ENCODE peak calls at places on chromosomes 7 and 10, in nine cellular contexts. One of them, this sample, is unnamed.

GRCh38 chr10:123783296-123783695 is 108.3 kb downstream of the CPXM2 start:
- DNase-seq in thoracic aorta: no peak
- DNase-seq in neural progenitor cell: no peak
- DNase-seq in cardiac muscle cell: no peak
- DNase-seq in OCI-LY7: no peak
- DNase-seq in ovary: no peak
- DNase-seq in SK-N-SH: no peak
- DNase-seq in colonic mucosa: peak; percentile 4
- DNase-seq in psoas muscle: no peak
- DNase-seq in this sample: no peak

GRCh38 chr7:26580666-26581065 is 283.7 kb downstream of the SKAP2 start:
- DNase-seq in thoracic aorta: no peak
- DNase-seq in neural progenitor cell: no peak
- DNase-seq in cardiac muscle cell: no peak
- DNase-seq in OCI-LY7: no peak
- DNase-seq in ovary: no peak
- DNase-seq in SK-N-SH: no peak
- DNase-seq in colonic mucosa: no peak
- DNase-seq in psoas muscle: no peak
- DNase-seq in this sample: no peak

GRCh38 chr7:50207251-50207564 is 97.3 kb upstream of the IKZF1 start:
- DNase-seq in thoracic aorta: no peak
- DNase-seq in neural progenitor cell: no peak
- DNase-seq in cardiac muscle cell: no peak
- DNase-seq in OCI-LY7: no peak
- DNase-seq in ovary: no peak
- DNase-seq in SK-N-SH: no peak
- DNase-seq in colonic mucosa: no peak
- DNase-seq in psoas muscle: no peak
- DNase-seq in this sample: no peak

GRCh38 chr7:35465791-35466336 is 212.0 kb upstream of the TBX20 start:
- DNase-seq in thoracic aorta: no peak
- DNase-seq in neural progenitor cell: no peak
- DNase-seq in cardiac muscle cell: no peak
- DNase-seq in OCI-LY7: no peak
- DNase-seq in ovary: no peak
- DNase-seq in SK-N-SH: peak; percentile 86
- DNase-seq in colonic mucosa: no peak
- DNase-seq in psoas muscle: no peak
- DNase-seq in this sample: peak; percentile 47

GRCh38 chr7:473211-473734 is 46.4 kb downstream of the PDGFA start:
- DNase-seq in thoracic aorta: no peak
- DNase-seq in neural progenitor cell: no peak
- DNase-seq in cardiac muscle cell: no peak
- DNase-seq in OCI-LY7: no peak
- DNase-seq in ovary: peak; percentile 31
- DNase-seq in SK-N-SH: no peak
- DNase-seq in colonic mucosa: no peak
- DNase-seq in psoas muscle: no peak
- DNase-seq in this sample: no peak

GRCh38 chr10:114174462-114175190 is 623 bp upstream of the CCDC186 start:
- DNase-seq in thoracic aorta: peak; percentile 22
- DNase-seq in neural progenitor cell: peak; percentile 43
- DNase-seq in cardiac muscle cell: peak; percentile 60
- DNase-seq in OCI-LY7: no peak
- DNase-seq in ovary: peak; percentile 62
- DNase-seq in SK-N-SH: no peak
- DNase-seq in colonic mucosa: no peak
- DNase-seq in psoas muscle: peak; percentile 55
- DNase-seq in this sample: no peak

GRCh38 chr7:13279854-13280435 is 592.5 kb downstream of the ARL4A start:
- DNase-seq in thoracic aorta: no peak
- DNase-seq in neural progenitor cell: peak; percentile 40
- DNase-seq in cardiac muscle cell: peak; percentile 45
- DNase-seq in OCI-LY7: peak; percentile 56
- DNase-seq in ovary: no peak
- DNase-seq in SK-N-SH: peak; percentile 23
- DNase-seq in colonic mucosa: no peak
- DNase-seq in psoas muscle: no peak
- DNase-seq in this sample: no peak

GRCh38 chr10:43942096-43942885 is 293.6 kb upstream of the ZNF32 start:
- DNase-seq in thoracic aorta: no peak
- DNase-seq in neural progenitor cell: no peak
- DNase-seq in cardiac muscle cell: peak; percentile 17
- DNase-seq in OCI-LY7: no peak
- DNase-seq in ovary: no peak
- DNase-seq in SK-N-SH: peak; percentile 41
- DNase-seq in colonic mucosa: no peak
- DNase-seq in psoas muscle: no peak
- DNase-seq in this sample: no peak

GRCh38 chr7:30674876-30675275 is 7.4 kb downstream of the CRHR2 start:
- DNase-seq in thoracic aorta: no peak
- DNase-seq in neural progenitor cell: no peak
- DNase-seq in cardiac muscle cell: no peak
- DNase-seq in OCI-LY7: no peak
- DNase-seq in ovary: no peak
- DNase-seq in SK-N-SH: no peak
- DNase-seq in colonic mucosa: no peak
- DNase-seq in psoas muscle: no peak
- DNase-seq in this sample: no peak

GRCh38 chr7:151315038-151315655 is 26.5 kb upstream of the NUB1 start:
- DNase-seq in thoracic aorta: peak; percentile 46
- DNase-seq in neural progenitor cell: peak; percentile 79
- DNase-seq in cardiac muscle cell: peak; percentile 76
- DNase-seq in OCI-LY7: peak; percentile 82
- DNase-seq in ovary: peak; percentile 68
- DNase-seq in SK-N-SH: peak; percentile 90
- DNase-seq in colonic mucosa: peak; percentile 84
- DNase-seq in psoas muscle: peak; percentile 40
- DNase-seq in this sample: peak; percentile 60

GRCh38 chr10:43200538-43201390 is 62.5 kb downstream of the CSGALNACT2 start:
- DNase-seq in thoracic aorta: no peak
- DNase-seq in neural progenitor cell: no peak
- DNase-seq in cardiac muscle cell: no peak
- DNase-seq in OCI-LY7: no peak
- DNase-seq in ovary: peak; percentile 10
- DNase-seq in SK-N-SH: peak; percentile 6
- DNase-seq in colonic mucosa: peak; percentile 14
- DNase-seq in psoas muscle: no peak
- DNase-seq in this sample: no peak

GRCh38 chr7:55127135-55127551 is 108.3 kb downstream of the EGFR start:
- DNase-seq in thoracic aorta: no peak
- DNase-seq in neural progenitor cell: no peak
- DNase-seq in cardiac muscle cell: peak; percentile 61
- DNase-seq in OCI-LY7: no peak
- DNase-seq in ovary: no peak
- DNase-seq in SK-N-SH: no peak
- DNase-seq in colonic mucosa: no peak
- DNase-seq in psoas muscle: no peak
- DNase-seq in this sample: no peak

GRCh38 chr10:73601486-73601921 is 10.4 kb upstream of the USP54 start:
- DNase-seq in thoracic aorta: no peak
- DNase-seq in neural progenitor cell: no peak
- DNase-seq in cardiac muscle cell: no peak
- DNase-seq in OCI-LY7: no peak
- DNase-seq in ovary: no peak
- DNase-seq in SK-N-SH: no peak
- DNase-seq in colonic mucosa: peak; percentile 88
- DNase-seq in psoas muscle: no peak
- DNase-seq in this sample: no peak

GRCh38 chr10:63518690-63519288 is 2.4 kb upstream of the REEP3 start:
- DNase-seq in thoracic aorta: no peak
- DNase-seq in neural progenitor cell: no peak
- DNase-seq in cardiac muscle cell: no peak
- DNase-seq in OCI-LY7: no peak
- DNase-seq in ovary: no peak
- DNase-seq in SK-N-SH: no peak
- DNase-seq in colonic mucosa: no peak
- DNase-seq in psoas muscle: no peak
- DNase-seq in this sample: no peak

GRCh38 chr10:63523015-63523414 is 1.8 kb downstream of the REEP3 start:
- DNase-seq in thoracic aorta: no peak
- DNase-seq in neural progenitor cell: no peak
- DNase-seq in cardiac muscle cell: no peak
- DNase-seq in OCI-LY7: no peak
- DNase-seq in ovary: no peak
- DNase-seq in SK-N-SH: no peak
- DNase-seq in colonic mucosa: no peak
- DNase-seq in psoas muscle: no peak
- DNase-seq in this sample: no peak

GRCh38 chr10:63520463-63521388 is 475 bp upstream of the REEP3 start:
- DNase-seq in thoracic aorta: no peak
- DNase-seq in neural progenitor cell: peak; percentile 90
- DNase-seq in cardiac muscle cell: peak; percentile 70
- DNase-seq in OCI-LY7: peak; percentile 76
- DNase-seq in ovary: no peak
- DNase-seq in SK-N-SH: peak; percentile 91
- DNase-seq in colonic mucosa: peak; percentile 64
- DNase-seq in psoas muscle: peak; percentile 80
- DNase-seq in this sample: peak; percentile 62

GRCh38 chr10:63522129-63522687 is 1.0 kb downstream of the REEP3 start:
- DNase-seq in thoracic aorta: no peak
- DNase-seq in neural progenitor cell: no peak
- DNase-seq in cardiac muscle cell: peak; percentile 8
- DNase-seq in OCI-LY7: peak; percentile 44
- DNase-seq in ovary: no peak
- DNase-seq in SK-N-SH: peak; percentile 45
- DNase-seq in colonic mucosa: no peak
- DNase-seq in psoas muscle: no peak
- DNase-seq in this sample: no peak

DNA sequence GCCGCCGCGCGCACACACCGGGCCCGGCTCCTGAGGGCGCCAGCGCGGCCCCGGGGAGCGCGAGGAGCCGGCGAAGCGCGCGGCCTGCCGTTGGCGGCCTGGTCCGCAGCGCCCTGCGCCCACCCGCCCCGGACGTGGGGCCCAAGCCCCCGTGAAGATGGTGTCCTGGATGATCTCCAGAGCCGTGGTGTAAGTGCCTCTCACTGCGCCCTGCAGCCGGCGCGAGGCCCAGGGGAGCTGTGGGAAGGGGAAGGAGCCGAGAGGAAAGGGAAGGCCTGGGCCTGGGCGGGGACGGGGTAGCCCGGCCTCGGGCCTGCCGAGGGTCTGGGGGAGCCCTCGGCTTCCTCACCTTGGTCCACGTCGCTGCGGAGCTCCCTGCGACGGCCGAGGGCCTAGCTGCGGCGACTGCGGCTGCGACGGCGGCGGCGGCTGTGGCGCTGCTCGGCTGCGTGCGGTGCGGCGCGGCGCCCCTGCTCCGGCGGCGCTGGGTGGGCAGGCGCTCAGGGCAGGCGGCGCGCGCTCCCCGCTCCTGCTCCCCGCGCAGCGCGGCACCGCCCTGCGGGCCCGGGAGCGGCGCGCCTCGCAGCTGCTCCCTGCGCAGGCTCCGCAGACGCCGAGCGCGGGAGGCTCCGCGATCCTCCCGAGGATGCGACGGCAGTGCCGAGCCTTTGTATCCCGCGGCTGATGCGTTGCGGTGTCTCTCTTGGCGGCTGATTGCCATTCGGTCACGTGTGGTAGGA is at the start of gene REEP3:
- DNase-seq in thoracic aorta: no peak
- DNase-seq in neural progenitor cell: peak; percentile 95
- DNase-seq in cardiac muscle cell: peak; percentile 86
- DNase-seq in OCI-LY7: peak; percentile 79
- DNase-seq in ovary: peak; percentile 79
- DNase-seq in SK-N-SH: peak; percentile 90
- DNase-seq in colonic mucosa: peak; percentile 63
- DNase-seq in psoas muscle: peak; percentile 76
- DNase-seq in this sample: peak; percentile 85
- H3K4me1 ChIP-seq in thoracic aorta: peaks cover 21% of the 10 kb centered on the region
- H3K4me1 ChIP-seq in neural progenitor cell: peaks cover 27% of the 10 kb centered on the region
- H3K4me1 ChIP-seq in cardiac muscle cell: peaks cover 37% of the 10 kb centered on the region
- H3K4me1 ChIP-seq in OCI-LY7: peaks cover 29% of the 10 kb centered on the region
- H3K4me1 ChIP-seq in ovary: peaks cover 3% of the 10 kb centered on the region
- H3K4me1 ChIP-seq in SK-N-SH: peaks cover 15% of the 10 kb centered on the region
- H3K4me1 ChIP-seq in colonic mucosa: no peaks in the 10 kb centered on the region
- H3K4me1 ChIP-seq in psoas muscle: peaks cover 54% of the 10 kb centered on the region
- H3K4me1 ChIP-seq in this sample: peaks cover 14% of the 10 kb centered on the region

GRCh38 chr10:95907454-95908253 is at the start of gene CC2D2B:
- DNase-seq in thoracic aorta: peak; percentile 55
- DNase-seq in neural progenitor cell: peak; percentile 93
- DNase-seq in cardiac muscle cell: peak; percentile 85
- DNase-seq in OCI-LY7: peak; percentile 27
- DNase-seq in ovary: peak; percentile 86
- DNase-seq in SK-N-SH: peak; percentile 94
- DNase-seq in colonic mucosa: peak; percentile 85
- DNase-seq in psoas muscle: peak; percentile 83
- DNase-seq in this sample: peak; percentile 73
- TF ChIP-seq CTCF in thoracic aorta: no peak
- TF ChIP-seq CTCF in neural progenitor cell: no peak
- TF ChIP-seq CTCF in cardiac muscle cell: peak; percentile 9
- TF ChIP-seq CTCF in OCI-LY7: peak; percentile 10
- TF ChIP-seq CTCF in ovary: no peak
- TF ChIP-seq CTCF in SK-N-SH: peak; percentile 29
- TF ChIP-seq CTCF in colonic mucosa: no peak
- TF ChIP-seq CTCF in psoas muscle: no peak
- TF ChIP-seq CTCF in this sample: no peak

DNA sequence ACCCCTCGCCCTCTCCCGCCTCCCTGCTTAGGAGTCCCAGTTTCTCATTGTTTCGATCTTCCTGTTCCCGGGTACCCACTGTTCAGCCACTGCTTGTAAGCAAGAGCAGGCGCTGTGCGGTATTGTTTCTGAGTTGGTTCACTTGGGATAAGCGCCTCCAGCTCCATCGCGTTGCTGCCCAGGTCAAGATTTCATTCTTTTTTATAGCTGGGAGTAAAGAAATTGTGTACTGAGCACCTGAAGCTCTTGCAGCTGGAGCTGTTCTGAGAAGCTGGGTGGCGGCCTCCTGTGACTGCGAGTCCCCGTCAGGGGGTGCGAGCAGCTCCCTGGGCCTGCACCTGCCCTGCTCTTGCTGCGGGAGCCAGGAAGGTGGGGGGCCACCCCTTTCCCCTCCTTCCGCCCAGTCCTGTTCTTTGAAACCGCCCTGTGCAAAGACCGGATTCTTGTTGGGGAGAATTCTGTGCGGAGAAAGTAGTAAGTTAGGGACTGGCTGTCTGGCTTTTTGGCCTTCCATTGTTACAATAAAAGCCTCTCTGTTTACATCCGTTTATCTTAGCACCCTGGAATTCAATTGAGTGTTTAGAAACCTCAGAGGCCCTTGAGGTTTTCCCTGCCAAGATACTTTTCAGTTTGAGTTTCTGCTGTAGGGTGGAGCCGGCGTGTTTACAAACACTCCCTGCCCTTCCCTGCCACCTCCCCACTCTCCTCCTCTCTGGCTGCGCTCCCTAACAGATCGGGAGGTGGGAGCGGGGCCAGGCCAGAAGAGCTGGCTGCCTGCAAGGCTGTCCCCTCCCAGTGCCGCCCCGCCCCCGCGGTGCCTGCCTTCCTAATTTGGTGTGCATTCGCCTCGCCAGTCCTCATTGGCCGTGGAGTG is 30.8 kb upstream of the AP5Z1 start:
- DNase-seq in thoracic aorta: peak; percentile 93
- DNase-seq in neural progenitor cell: peak; percentile 96
- DNase-seq in cardiac muscle cell: peak; percentile 100
- DNase-seq in OCI-LY7: peak; percentile 64
- DNase-seq in ovary: peak; percentile 99
- DNase-seq in SK-N-SH: peak; percentile 63
- DNase-seq in colonic mucosa: peak; percentile 99
- DNase-seq in psoas muscle: peak; percentile 99
- DNase-seq in this sample: peak; percentile 95
- H3K4me3 ChIP-seq in thoracic aorta: peak overlapping the region; percentile 63
- H3K4me3 ChIP-seq in neural progenitor cell: peak overlapping the region; percentile 41
- H3K4me3 ChIP-seq in cardiac muscle cell: no peak overlapping the region
- H3K4me3 ChIP-seq in OCI-LY7: peak overlapping the region; percentile 53
- H3K4me3 ChIP-seq in ovary: peak overlapping the region; percentile 25
- H3K4me3 ChIP-seq in SK-N-SH: no peak overlapping the region
- H3K4me3 ChIP-seq in colonic mucosa: peak overlapping the region; percentile 12
- H3K4me3 ChIP-seq in psoas muscle: peak overlapping the region; percentile 48
- H3K4me3 ChIP-seq in this sample: no peak overlapping the region

GRCh38 chr10:11589738-11590137 is 21.7 kb downstream of the USP6NL start:
- DNase-seq in thoracic aorta: no peak
- DNase-seq in neural progenitor cell: no peak
- DNase-seq in cardiac muscle cell: no peak
- DNase-seq in OCI-LY7: no peak
- DNase-seq in ovary: no peak
- DNase-seq in SK-N-SH: no peak
- DNase-seq in colonic mucosa: no peak
- DNase-seq in psoas muscle: no peak
- DNase-seq in this sample: no peak
- H3K4me1 ChIP-seq in thoracic aorta: no peaks in the 10 kb centered on the region
- H3K4me1 ChIP-seq in neural progenitor cell: peaks cover 20% of the 10 kb centered on the region
- H3K4me1 ChIP-seq in cardiac muscle cell: peaks cover 17% of the 10 kb centered on the region
- H3K4me1 ChIP-seq in OCI-LY7: peaks cover 23% of the 10 kb centered on the region
- H3K4me1 ChIP-seq in ovary: no peaks in the 10 kb centered on the region
- H3K4me1 ChIP-seq in SK-N-SH: no peaks in the 10 kb centered on the region
- H3K4me1 ChIP-seq in colonic mucosa: no peaks in the 10 kb centered on the region
- H3K4me1 ChIP-seq in psoas muscle: no peaks in the 10 kb centered on the region
- H3K4me1 ChIP-seq in this sample: no peaks in the 10 kb centered on the region